ENCODE peak calls at places on chromosomes 6 and 20, in seven cellular contexts. One of them, this sample, is unnamed.

GRCh38 chr6:17281497-17282481 is 628 bp downstream of the RBM24 start:
- DNase-seq in PC-3: no peak
- DNase-seq in activated naive CD8-positive, alpha-beta T cell treated with anti-CD3 and anti-CD28 coated beads, Interleukin-2, amount 50 U/mL, for 24 hours: peak; percentile 1
- DNase-seq in fibroblast of lung: peak; percentile 40
- DNase-seq in iris pigment epithelial cell: peak; percentile 18
- DNase-seq in heart right ventricle: peak; percentile 16
- DNase-seq in breast epithelium: no peak
- DNase-seq in this sample: peak; percentile 25

GRCh38 chr6:53734473-53735299 is 60.1 kb upstream of the LRRC1 start:
- DNase-seq in breast epithelium: no peak
- DNase-seq in iris pigment epithelial cell: peak; percentile 91
- DNase-seq in activated naive CD8-positive, alpha-beta T cell treated with anti-CD3 and anti-CD28 coated beads, Interleukin-2, amount 50 U/mL, for 24 hours: peak; percentile 38
- DNase-seq in PC-3: peak; percentile 94
- DNase-seq in heart right ventricle: peak; percentile 29
- DNase-seq in fibroblast of lung: peak; percentile 93
- DNase-seq in this sample: no peak

GRCh38 chr20:2387180-2387577 is 6.5 kb downstream of the TGM6 start:
- DNase-seq in iris pigment epithelial cell: peak; percentile 11
- DNase-seq in breast epithelium: no peak
- DNase-seq in PC-3: peak; percentile 44
- DNase-seq in fibroblast of lung: peak; percentile 43
- DNase-seq in heart right ventricle: no peak
- DNase-seq in activated naive CD8-positive, alpha-beta T cell treated with anti-CD3 and anti-CD28 coated beads, Interleukin-2, amount 50 U/mL, for 24 hours: peak; percentile 66
- DNase-seq in this sample: no peak

GRCh38 chr6:158517581-158517980 is 42.3 kb upstream of the TMEM181 start:
- DNase-seq in heart right ventricle: no peak
- DNase-seq in PC-3: no peak
- DNase-seq in fibroblast of lung: no peak
- DNase-seq in breast epithelium: no peak
- DNase-seq in iris pigment epithelial cell: no peak
- DNase-seq in activated naive CD8-positive, alpha-beta T cell treated with anti-CD3 and anti-CD28 coated beads, Interleukin-2, amount 50 U/mL, for 24 hours: no peak
- DNase-seq in this sample: no peak

GRCh38 chr6:64259372-64259771 is 623.8 kb downstream of the PHF3 start:
- DNase-seq in breast epithelium: no peak
- DNase-seq in iris pigment epithelial cell: no peak
- DNase-seq in heart right ventricle: no peak
- DNase-seq in PC-3: no peak
- DNase-seq in activated naive CD8-positive, alpha-beta T cell treated with anti-CD3 and anti-CD28 coated beads, Interleukin-2, amount 50 U/mL, for 24 hours: no peak
- DNase-seq in fibroblast of lung: no peak
- DNase-seq in this sample: no peak

GRCh38 chr20:7406671-7407070 is 533.6 kb downstream of the HAO1 start:
- DNase-seq in fibroblast of lung: no peak
- DNase-seq in PC-3: peak; percentile 56
- DNase-seq in iris pigment epithelial cell: no peak
- DNase-seq in breast epithelium: no peak
- DNase-seq in activated naive CD8-positive, alpha-beta T cell treated with anti-CD3 and anti-CD28 coated beads, Interleukin-2, amount 50 U/mL, for 24 hours: no peak
- DNase-seq in heart right ventricle: no peak
- DNase-seq in this sample: no peak

GRCh38 chr20:63387393-63387792 is 26.2 kb upstream of the CHRNA4 start:
- DNase-seq in activated naive CD8-positive, alpha-beta T cell treated with anti-CD3 and anti-CD28 coated beads, Interleukin-2, amount 50 U/mL, for 24 hours: no peak
- DNase-seq in PC-3: no peak
- DNase-seq in breast epithelium: no peak
- DNase-seq in heart right ventricle: no peak
- DNase-seq in iris pigment epithelial cell: no peak
- DNase-seq in fibroblast of lung: no peak
- DNase-seq in this sample: no peak

GRCh38 chr20:40090236-40090635 is 598.8 kb downstream of the MAFB start:
- DNase-seq in breast epithelium: no peak
- DNase-seq in fibroblast of lung: no peak
- DNase-seq in heart right ventricle: no peak
- DNase-seq in PC-3: no peak
- DNase-seq in iris pigment epithelial cell: no peak
- DNase-seq in activated naive CD8-positive, alpha-beta T cell treated with anti-CD3 and anti-CD28 coated beads, Interleukin-2, amount 50 U/mL, for 24 hours: no peak
- DNase-seq in this sample: no peak

GRCh38 chr6:41546866-41547798 is 951 bp downstream of the FOXP4 start:
- DNase-seq in fibroblast of lung: peak; percentile 45
- DNase-seq in PC-3: peak; percentile 33
- DNase-seq in iris pigment epithelial cell: peak; percentile 72
- DNase-seq in activated naive CD8-positive, alpha-beta T cell treated with anti-CD3 and anti-CD28 coated beads, Interleukin-2, amount 50 U/mL, for 24 hours: peak; percentile 41
- DNase-seq in heart right ventricle: no peak
- DNase-seq in breast epithelium: no peak
- DNase-seq in this sample: no peak

GRCh38 chr6:11434565-11435326 is 102.8 kb upstream of the TMEM170B start:
- DNase-seq in PC-3: peak; percentile 97
- DNase-seq in fibroblast of lung: peak; percentile 87
- DNase-seq in heart right ventricle: no peak
- DNase-seq in breast epithelium: no peak
- DNase-seq in iris pigment epithelial cell: peak; percentile 97
- DNase-seq in activated naive CD8-positive, alpha-beta T cell treated with anti-CD3 and anti-CD28 coated beads, Interleukin-2, amount 50 U/mL, for 24 hours: no peak
- DNase-seq in this sample: peak; percentile 67

GRCh38 chr6:13924146-13924948 is 405 bp upstream of the RNF182 start:
- DNase-seq in activated naive CD8-positive, alpha-beta T cell treated with anti-CD3 and anti-CD28 coated beads, Interleukin-2, amount 50 U/mL, for 24 hours: peak; percentile 44
- DNase-seq in breast epithelium: peak; percentile 55
- DNase-seq in fibroblast of lung: peak; percentile 62
- DNase-seq in iris pigment epithelial cell: peak; percentile 47
- DNase-seq in PC-3: peak; percentile 45
- DNase-seq in heart right ventricle: peak; percentile 10
- DNase-seq in this sample: peak; percentile 15

GRCh38 chr6:28104392-28105250 is 19.8 kb upstream of the ZSCAN16 start:
- DNase-seq in activated naive CD8-positive, alpha-beta T cell treated with anti-CD3 and anti-CD28 coated beads, Interleukin-2, amount 50 U/mL, for 24 hours: peak; percentile 85
- DNase-seq in iris pigment epithelial cell: peak; percentile 80
- DNase-seq in PC-3: peak; percentile 81
- DNase-seq in fibroblast of lung: peak; percentile 77
- DNase-seq in breast epithelium: peak; percentile 80
- DNase-seq in heart right ventricle: peak; percentile 80
- DNase-seq in this sample: peak; percentile 78

GRCh38 chr6:122026572-122027369 is 372.7 kb upstream of the HSF2 start:
- DNase-seq in PC-3: no peak
- DNase-seq in heart right ventricle: no peak
- DNase-seq in activated naive CD8-positive, alpha-beta T cell treated with anti-CD3 and anti-CD28 coated beads, Interleukin-2, amount 50 U/mL, for 24 hours: no peak
- DNase-seq in fibroblast of lung: no peak
- DNase-seq in iris pigment epithelial cell: peak; percentile 28
- DNase-seq in breast epithelium: no peak
- DNase-seq in this sample: no peak

GRCh38 chr20:10970109-10970508 is 296.3 kb upstream of the JAG1 start:
- DNase-seq in PC-3: peak; percentile 71
- DNase-seq in fibroblast of lung: peak; percentile 72
- DNase-seq in activated naive CD8-positive, alpha-beta T cell treated with anti-CD3 and anti-CD28 coated beads, Interleukin-2, amount 50 U/mL, for 24 hours: no peak
- DNase-seq in breast epithelium: no peak
- DNase-seq in heart right ventricle: no peak
- DNase-seq in iris pigment epithelial cell: peak; percentile 51
- DNase-seq in this sample: no peak

GRCh38 chr20:56418385-56418861 is 6.4 kb downstream of the CASS4 start:
- DNase-seq in breast epithelium: no peak
- DNase-seq in heart right ventricle: no peak
- DNase-seq in activated naive CD8-positive, alpha-beta T cell treated with anti-CD3 and anti-CD28 coated beads, Interleukin-2, amount 50 U/mL, for 24 hours: no peak
- DNase-seq in fibroblast of lung: no peak
- DNase-seq in PC-3: no peak
- DNase-seq in iris pigment epithelial cell: no peak
- DNase-seq in this sample: no peak

GRCh38 chr6:77074037-77074713 is 389.1 kb downstream of the HTR1B start:
- DNase-seq in PC-3: no peak
- DNase-seq in iris pigment epithelial cell: no peak
- DNase-seq in activated naive CD8-positive, alpha-beta T cell treated with anti-CD3 and anti-CD28 coated beads, Interleukin-2, amount 50 U/mL, for 24 hours: no peak
- DNase-seq in heart right ventricle: no peak
- DNase-seq in fibroblast of lung: no peak
- DNase-seq in breast epithelium: no peak
- DNase-seq in this sample: no peak

GRCh38 chr6:136439514-136440186 is 110.6 kb downstream of the MAP7 start:
- DNase-seq in PC-3: no peak
- DNase-seq in activated naive CD8-positive, alpha-beta T cell treated with anti-CD3 and anti-CD28 coated beads, Interleukin-2, amount 50 U/mL, for 24 hours: no peak
- DNase-seq in heart right ventricle: no peak
- DNase-seq in fibroblast of lung: peak; percentile 11
- DNase-seq in iris pigment epithelial cell: no peak
- DNase-seq in breast epithelium: no peak
- DNase-seq in this sample: peak; percentile 13